ENCODE peak calls at places on chromosome 10, in nine cellular contexts. Q, U, O, Z, W, M, S, F and L are unnamed samples.
A peak's percentile ranks its signal among the peaks of the same experiment; 100 is the strongest.

GRCh38 chr10:17240617-17241016 is 12.6 kb downstream of the VIM start:
- DNase-seq in Q (no peak), U (no peak), O (no peak), Z (no peak), W (no peak), M (no peak), S (no peak), F (peak; percentile 15), L (no peak)

GRCh38 chr10:69908071-69908470 is 106.4 kb downstream of the COL13A1 start:
- DNase-seq in Q (no peak), U (no peak), O (no peak), Z (no peak), W (no peak), M (no peak), S (no peak), F (no peak), L (peak; percentile 48)

GRCh38 chr10:97640868-97641811 is 669 bp downstream of the PI4K2A start:
- DNase-seq in Q (peak; percentile 25), U (peak; percentile 4), O (no peak), Z (no peak), W (peak; percentile 46), M (no peak), S (peak; percentile 53), F (peak; percentile 75), L (peak; percentile 76)

GRCh38 chr10:12907651-12908050 is 93.9 kb downstream of the CCDC3 start:
- DNase-seq in Q (peak; percentile 59), U (no peak), O (peak; percentile 40), Z (no peak), W (no peak), M (no peak), S (peak; percentile 57), F (peak; percentile 79), L (no peak)

GRCh38 chr10:42937649-42938180 is 139.2 kb upstream of the RET start:
- DNase-seq in Q (no peak), U (no peak), O (peak; percentile 63), Z (no peak), W (no peak), M (no peak), S (no peak), F (no peak), L (no peak)

GRCh38 chr10:5818048-5818331 is 4.8 kb upstream of the GDI2 start:
- DNase-seq in Q (no peak), U (no peak), O (no peak), Z (no peak), W (no peak), M (no peak), S (no peak), F (no peak), L (no peak)

GRCh38 chr10:67809107-67809506 is 28.9 kb downstream of the DNAJC12 start:
- DNase-seq in Q (no peak), U (no peak), O (no peak), Z (no peak), W (no peak), M (no peak), S (no peak), F (no peak), L (no peak)

GRCh38 chr10:36779238-36779846 is 346.1 kb upstream of the ANKRD30A start:
- DNase-seq in Q (peak; percentile 65), U (no peak), O (no peak), Z (peak; percentile 41), W (peak; percentile 62), M (no peak), S (peak; percentile 51), F (peak; percentile 76), L (no peak)

GRCh38 chr10:29140991-29141390 is 147.9 kb upstream of the LYZL1 start:
- DNase-seq in Q (peak; percentile 88), U (no peak), O (peak; percentile 30), Z (peak; percentile 92), W (no peak), M (no peak), S (peak; percentile 97), F (peak; percentile 87), L (peak; percentile 91)

GRCh38 chr10:69685802-69686585 is 55.9 kb downstream of the FAM241B start:
- DNase-seq in Q (peak; percentile 55), U (peak; percentile 53), O (peak; percentile 90), Z (no peak), W (peak; percentile 41), M (peak; percentile 33), S (peak; percentile 49), F (peak; percentile 4), L (no peak)

GRCh38 chr10:78552261-78552811 is 516.4 kb upstream of the ZMIZ1 start:
- DNase-seq in Q (peak; percentile 9), U (no peak), O (no peak), Z (peak; percentile 37), W (peak; percentile 82), M (no peak), S (peak; percentile 89), F (peak; percentile 61), L (no peak)

GRCh38 chr10:103551619-103552602 is 58.4 kb downstream of the NEURL1 start:
- DNase-seq in Q (no peak), U (no peak), O (no peak), Z (no peak), W (no peak), M (no peak), S (no peak), F (no peak), L (no peak)

GRCh38 chr10:86330778-86331763 is 35.5 kb downstream of the GRID1 start:
- DNase-seq in Q (no peak), U (no peak), O (no peak), Z (no peak), W (no peak), M (no peak), S (no peak), F (no peak), L (no peak)

GRCh38 chr10:4721994-4722753 is 103.8 kb upstream of the AKR1E2 start:
- DNase-seq in Q (peak; percentile 24), U (no peak), O (no peak), Z (peak; percentile 17), W (no peak), M (no peak), S (no peak), F (peak; percentile 99), L (peak; percentile 96)

GRCh38 chr10:83544049-83544448 is 595.3 kb upstream of the GHITM start:
- DNase-seq in Q (no peak), U (no peak), O (no peak), Z (no peak), W (no peak), M (no peak), S (no peak), F (no peak), L (no peak)

GRCh38 chr10:73916761-73917470 is 6.0 kb downstream of the PLAU start:
- DNase-seq in Q (no peak), U (no peak), O (no peak), Z (no peak), W (no peak), M (no peak), S (no peak), F (no peak), L (no peak)

DNA sequence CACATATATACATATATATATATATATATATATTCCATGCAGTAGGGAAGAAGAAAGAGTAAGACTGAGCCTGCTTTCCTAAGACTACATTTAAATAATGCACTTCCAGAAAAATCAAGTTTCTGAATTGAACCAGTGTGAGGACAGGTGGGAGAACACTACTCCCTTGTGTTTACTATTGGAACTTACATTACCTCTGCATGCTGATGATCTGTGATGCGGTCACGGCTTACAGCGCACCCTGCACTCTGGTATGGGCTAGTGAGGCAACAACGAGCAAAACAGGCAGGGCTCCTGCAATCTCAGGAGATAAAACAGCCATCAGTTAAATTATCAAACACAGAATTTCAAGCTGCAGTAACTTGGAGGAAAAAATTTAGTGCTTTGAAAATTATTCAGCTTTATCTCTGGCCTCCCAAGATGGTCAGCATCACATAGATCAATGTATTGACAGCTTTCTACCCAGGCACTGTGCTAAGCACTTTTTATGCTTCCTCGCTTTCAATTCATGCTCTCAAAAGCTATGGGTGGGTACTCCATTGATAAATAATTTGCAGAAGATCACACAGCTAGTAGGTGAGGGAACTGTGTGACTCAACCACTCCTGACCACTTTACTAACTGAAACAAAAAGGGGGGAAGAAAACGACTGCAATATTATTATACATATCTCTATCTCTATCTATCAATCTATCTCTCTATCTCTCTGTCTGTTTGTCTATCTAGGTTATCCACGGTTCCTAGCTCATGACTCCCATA is 20.5 kb upstream of the SLC16A12 start:
- DNase-seq in Q (peak; percentile 33), U (no peak), O (no peak), Z (no peak), W (no peak), M (no peak), S (peak; percentile 49), F (peak; percentile 53), L (no peak)
- TF ChIP-seq CTCF in Q (peak; percentile 38), U (no peak), O (peak; percentile 28), Z (no peak), W (no peak), M (no peak), S (no peak), F (peak; percentile 26), L (no peak)

DNA sequence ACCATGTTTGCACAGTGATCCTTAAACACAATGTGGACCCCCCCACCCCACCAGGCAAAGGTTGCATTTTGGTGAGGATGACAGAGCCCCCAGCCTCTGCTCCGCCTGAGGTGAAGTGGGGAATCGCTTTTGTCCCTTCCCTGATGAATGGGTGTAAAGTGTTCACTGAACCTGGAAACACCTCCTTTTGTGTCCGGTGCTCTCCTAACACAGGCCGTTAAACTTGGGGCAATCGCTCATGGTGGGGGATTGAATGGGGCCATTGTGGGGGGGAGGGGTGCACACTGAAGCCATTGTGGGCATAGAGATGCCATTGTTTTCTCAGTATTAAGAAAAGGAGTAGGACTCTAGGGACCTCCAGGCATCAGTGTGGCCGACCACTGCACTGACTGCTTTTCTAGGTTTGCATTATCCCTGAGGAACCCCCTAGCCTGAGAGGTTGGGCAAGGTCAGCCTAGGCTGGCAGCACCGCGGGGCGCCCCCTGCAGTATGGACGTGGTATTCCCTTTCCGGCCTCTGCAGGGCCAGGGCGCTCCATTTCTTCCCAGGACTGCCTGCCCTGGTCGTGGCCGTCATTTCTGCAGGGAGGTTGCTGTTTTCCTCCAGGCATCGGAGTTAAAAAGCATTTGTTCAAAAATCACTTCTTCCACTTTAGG is 158.3 kb downstream of the TCF7L2 start:
- DNase-seq in Q (no peak), U (no peak), O (no peak), Z (no peak), W (peak; percentile 57), M (no peak), S (no peak), F (no peak), L (no peak)
- TF ChIP-seq CTCF in Q (peak; percentile 73), U (peak; percentile 66), O (peak; percentile 57), Z (peak; percentile 50), W (peak; percentile 55), M (no peak), S (peak; percentile 45), F (peak; percentile 53), L (peak; percentile 52)

DNA sequence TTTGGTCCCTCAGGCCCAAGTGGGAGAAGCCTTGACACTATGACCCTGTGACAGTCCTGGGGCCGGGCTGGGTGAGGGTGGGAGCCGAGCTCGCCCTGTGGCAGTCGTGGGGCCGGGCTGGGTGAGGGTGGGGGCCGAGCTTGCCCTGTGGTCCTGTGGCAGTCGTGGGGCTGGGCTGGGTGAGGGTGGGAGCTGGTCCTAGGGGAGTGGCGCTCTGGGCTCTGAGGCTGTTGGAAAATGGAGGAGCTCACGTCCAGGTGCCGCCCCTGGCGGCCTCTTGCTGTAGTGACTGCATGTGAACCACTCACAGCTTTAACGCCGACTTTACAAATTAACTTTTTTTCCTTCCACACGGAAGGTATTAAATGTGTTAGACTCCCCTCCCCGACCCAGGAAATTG is 312.6 kb downstream of the WDR37 start:
- DNase-seq in Q (no peak), U (no peak), O (peak; percentile 57), Z (no peak), W (peak; percentile 72), M (peak; percentile 38), S (no peak), F (no peak), L (no peak)
- TF ChIP-seq CTCF in Q (peak; percentile 62), U (peak; percentile 69), O (peak; percentile 57), Z (no peak), W (peak; percentile 55), M (no peak), S (peak; percentile 54), F (no peak), L (no peak)

GRCh38 chr10:94349327-94349726 is 13.4 kb downstream of the NOC3L start:
- DNase-seq in Q (no peak), U (no peak), O (no peak), Z (no peak), W (no peak), M (no peak), S (no peak), F (peak; percentile 37), L (no peak)
- TF ChIP-seq CTCF in Q (peak; percentile 15), U (peak; percentile 11), O (peak; percentile 27), Z (no peak), W (no peak), M (no peak), S (no peak), F (peak; percentile 8), L (no peak)